ENCODE peak calls at places on chromosomes 11 and 22, in nine cellular contexts. D, L, M, W, R, Z, Y, G and N are unnamed samples.

GRCh38 chr11:94838027-94838610 is 70.0 kb downstream of the AMOTL1 start:
- DNase-seq in G (peak), D (no peak), W (no peak), M (no peak), Z (no peak), L (no peak), Y (no peak), R (no peak), N (peak)

GRCh38 chr11:74627381-74627780 is 35.0 kb downstream of the POLD3 start:
- DNase-seq in Y (no peak), W (no peak), L (no peak), Z (no peak), D (no peak), R (no peak), G (no peak), M (no peak), N (no peak)

GRCh38 chr11:122101625-122102291 is 14.3 kb downstream of the BLID start:
- DNase-seq in G (peak), Y (no peak), D (no peak), Z (no peak), L (peak), W (peak), M (peak), R (no peak), N (peak)

GRCh38 chr11:70567680-70568503 is 169.6 kb downstream of the CTTN start:
- DNase-seq in D (no peak), W (peak), L (peak), R (no peak), G (no peak), M (no peak), Y (no peak), Z (no peak), N (no peak)

GRCh38 chr11:10866893-10867331 is 9.1 kb upstream of the ZBED5 start:
- DNase-seq in L (no peak), G (no peak), Y (no peak), Z (no peak), W (no peak), D (no peak), M (no peak), R (no peak), N (no peak)

GRCh38 chr22:50184004-50184461 is 1.7 kb upstream of the TRABD start:
- DNase-seq in M (no peak), D (no peak), G (no peak), Y (no peak), R (no peak), L (peak), W (peak), Z (no peak), N (no peak)

GRCh38 chr11:280762-281485 is 2.7 kb downstream of the NLRP6 start:
- DNase-seq in W (no peak), G (no peak), M (peak), L (no peak), D (no peak), Z (no peak), R (no peak), Y (peak), N (no peak)

GRCh38 chr11:129723964-129724291 is 91.7 kb upstream of the TMEM45B start:
- DNase-seq in W (no peak), D (no peak), G (no peak), L (no peak), Z (no peak), M (no peak), R (no peak), Y (no peak), N (no peak)

GRCh38 chr11:103601230-103601846 is 435.1 kb upstream of the DDI1 start:
- DNase-seq in G (peak), R (peak), L (no peak), Z (no peak), Y (peak), M (no peak), W (peak), D (no peak), N (peak)

GRCh38 chr11:18567081-18567480 is 21.5 kb downstream of the UEVLD start:
- DNase-seq in Y (no peak), R (no peak), D (no peak), G (no peak), L (no peak), M (no peak), Z (no peak), W (no peak), N (no peak)

GRCh38 chr22:44701187-44701586 is 817 bp upstream of the PRR5 start:
- DNase-seq in W (no peak), Z (no peak), R (no peak), Y (no peak), D (no peak), G (no peak), M (no peak), L (no peak), N (no peak)

GRCh38 chr11:13486926-13487660 is 8.7 kb downstream of the PTH start:
- DNase-seq in M (no peak), Y (no peak), D (peak), W (peak), L (peak), Z (peak), G (no peak), R (no peak), N (no peak)

GRCh38 chr11:113481226-113481625 is 6.0 kb upstream of the DRD2 start:
- DNase-seq in R (no peak), D (no peak), Z (no peak), L (no peak), Y (no peak), G (no peak), M (peak), W (no peak), N (no peak)

GRCh38 chr11:94127632-94128031 is 1.0 kb upstream of the PANX1 start:
- DNase-seq in R (peak), M (no peak), Y (no peak), L (no peak), G (no peak), Z (no peak), W (no peak), D (no peak), N (no peak)

GRCh38 chr22:18032455-18033101 is 8.2 kb upstream of the MICAL3 start:
- DNase-seq in M (no peak), G (no peak), L (no peak), D (no peak), W (no peak), Z (no peak), R (no peak), Y (no peak), N (no peak)

GRCh38 chr11:12540075-12540685 is 134.0 kb upstream of the TEAD1 start:
- DNase-seq in D (no peak), R (no peak), Z (no peak), M (no peak), G (no peak), W (no peak), Y (no peak), L (no peak), N (no peak)

GRCh38 chr11:46338636-46338987 is 8.7 kb upstream of the DGKZ start:
- DNase-seq in Z (no peak), M (no peak), G (no peak), R (no peak), W (no peak), Y (no peak), L (no peak), D (no peak), N (no peak)

GRCh38 chr11:64340671-64341335 is 799 bp downstream of the CCDC88B start:
- DNase-seq in M (peak), Y (no peak), W (peak), G (no peak), D (peak), Z (peak), L (no peak), R (peak), N (no peak)

GRCh38 chr11:1437500-1437899 is 47.8 kb downstream of the BRSK2 start:
- DNase-seq in G (no peak), L (no peak), Y (no peak), D (no peak), W (no peak), R (no peak), M (no peak), Z (no peak), N (no peak)

GRCh38 chr11:47966621-47967020 is 13.7 kb upstream of the PTPRJ start:
- DNase-seq in D (no peak), W (no peak), L (no peak), R (no peak), Z (no peak), G (no peak), M (no peak), Y (no peak), N (no peak)